ENCODE peak calls at places on chromosome 21, in seven cellular contexts. One of them, this sample, is unnamed.

GRCh38 chr21:37765501-37765900 is 150.8 kb downstream of the KCNJ6 start:
- DNase-seq in IMR-90: no peak
- DNase-seq in neuronal stem cell: no peak
- DNase-seq in H9: no peak
- DNase-seq in mesenchymal stem cell: no peak
- DNase-seq in H1: no peak
- DNase-seq in trophoblast cell: peak; percentile 76
- DNase-seq in this sample: no peak

GRCh38 chr21:46409641-46410406 is 48.9 kb upstream of the DIP2A start:
- DNase-seq in IMR-90: no peak
- DNase-seq in neuronal stem cell: no peak
- DNase-seq in H9: no peak
- DNase-seq in mesenchymal stem cell: no peak
- DNase-seq in H1: no peak
- DNase-seq in trophoblast cell: peak; percentile 75
- DNase-seq in this sample: no peak

GRCh38 chr21:32726742-32727477 is 903 bp downstream of the SYNJ1 start:
- DNase-seq in IMR-90: peak; percentile 18
- DNase-seq in neuronal stem cell: peak; percentile 30
- DNase-seq in H9: no peak
- DNase-seq in mesenchymal stem cell: peak; percentile 47
- DNase-seq in H1: no peak
- DNase-seq in trophoblast cell: peak; percentile 54
- DNase-seq in this sample: peak; percentile 38

GRCh38 chr21:34807146-34807880 is 138.5 kb downstream of the CLIC6 start:
- DNase-seq in IMR-90: peak; percentile 97
- DNase-seq in neuronal stem cell: no peak
- DNase-seq in H9: no peak
- DNase-seq in mesenchymal stem cell: peak; percentile 99
- DNase-seq in H1: no peak
- DNase-seq in trophoblast cell: peak; percentile 38
- DNase-seq in this sample: peak; percentile 87

GRCh38 chr21:33078907-33079582 is 9.1 kb downstream of the OLIG1 start:
- DNase-seq in IMR-90: peak; percentile 84
- DNase-seq in neuronal stem cell: no peak
- DNase-seq in H9: no peak
- DNase-seq in mesenchymal stem cell: peak; percentile 46
- DNase-seq in H1: no peak
- DNase-seq in trophoblast cell: peak; percentile 78
- DNase-seq in this sample: peak; percentile 49

GRCh38 chr21:35206141-35207125 is 157.3 kb upstream of the RUNX1 start:
- DNase-seq in IMR-90: peak; percentile 32
- DNase-seq in neuronal stem cell: no peak
- DNase-seq in H9: peak; percentile 55
- DNase-seq in mesenchymal stem cell: no peak
- DNase-seq in H1: no peak
- DNase-seq in trophoblast cell: peak; percentile 94
- DNase-seq in this sample: peak; percentile 33

GRCh38 chr21:32330784-32331311 is 32.2 kb downstream of the MRAP start:
- DNase-seq in IMR-90: no peak
- DNase-seq in neuronal stem cell: peak; percentile 39
- DNase-seq in H9: no peak
- DNase-seq in mesenchymal stem cell: no peak
- DNase-seq in H1: no peak
- DNase-seq in trophoblast cell: no peak
- DNase-seq in this sample: peak; percentile 81

GRCh38 chr21:31878831-31879230 is 6.0 kb downstream of the HUNK start:
- DNase-seq in IMR-90: no peak
- DNase-seq in neuronal stem cell: no peak
- DNase-seq in H9: no peak
- DNase-seq in mesenchymal stem cell: no peak
- DNase-seq in H1: no peak
- DNase-seq in trophoblast cell: no peak
- DNase-seq in this sample: no peak

GRCh38 chr21:37564341-37564923 is 197.9 kb downstream of the DYRK1A start:
- DNase-seq in IMR-90: peak; percentile 100
- DNase-seq in neuronal stem cell: peak; percentile 15
- DNase-seq in H9: peak; percentile 64
- DNase-seq in mesenchymal stem cell: peak; percentile 100
- DNase-seq in H1: no peak
- DNase-seq in trophoblast cell: peak; percentile 98
- DNase-seq in this sample: peak; percentile 88

GRCh38 chr21:16084776-16085364 is 355.1 kb downstream of the USP25 start:
- DNase-seq in IMR-90: peak; percentile 70
- DNase-seq in neuronal stem cell: no peak
- DNase-seq in H9: no peak
- DNase-seq in mesenchymal stem cell: no peak
- DNase-seq in H1: no peak
- DNase-seq in trophoblast cell: no peak
- DNase-seq in this sample: no peak

GRCh38 chr21:32806810-32807386 is 35.3 kb upstream of the PAXBP1 start:
- DNase-seq in IMR-90: peak; percentile 40
- DNase-seq in neuronal stem cell: no peak
- DNase-seq in H9: no peak
- DNase-seq in mesenchymal stem cell: no peak
- DNase-seq in H1: no peak
- DNase-seq in trophoblast cell: no peak
- DNase-seq in this sample: no peak

GRCh38 chr21:31198575-31198974 is 145.5 kb downstream of the TIAM1 start:
- DNase-seq in IMR-90: peak; percentile 62
- DNase-seq in neuronal stem cell: peak; percentile 37
- DNase-seq in H9: no peak
- DNase-seq in mesenchymal stem cell: peak; percentile 65
- DNase-seq in H1: no peak
- DNase-seq in trophoblast cell: peak; percentile 88
- DNase-seq in this sample: peak; percentile 49

GRCh38 chr21:33286600-33287456 is 20.7 kb downstream of the IL10RB start:
- DNase-seq in IMR-90: peak; percentile 70
- DNase-seq in neuronal stem cell: no peak
- DNase-seq in H9: no peak
- DNase-seq in mesenchymal stem cell: peak; percentile 3
- DNase-seq in H1: no peak
- DNase-seq in trophoblast cell: peak; percentile 17
- DNase-seq in this sample: peak; percentile 32

GRCh38 chr21:30443226-30443625 is 3.2 kb downstream of the KRTAP15-1 start:
- DNase-seq in IMR-90: no peak
- DNase-seq in neuronal stem cell: no peak
- DNase-seq in H9: no peak
- DNase-seq in mesenchymal stem cell: no peak
- DNase-seq in H1: no peak
- DNase-seq in trophoblast cell: no peak
- DNase-seq in this sample: no peak

GRCh38 chr21:46069719-46070279 is 28.1 kb upstream of the COL6A2 start:
- DNase-seq in IMR-90: no peak
- DNase-seq in neuronal stem cell: no peak
- DNase-seq in H9: peak; percentile 14
- DNase-seq in mesenchymal stem cell: no peak
- DNase-seq in H1: no peak
- DNase-seq in trophoblast cell: no peak
- DNase-seq in this sample: no peak

GRCh38 chr21:46285206-46285661 is at the start of gene MCM3AP:
- DNase-seq in IMR-90: no peak
- DNase-seq in neuronal stem cell: no peak
- DNase-seq in H9: no peak
- DNase-seq in mesenchymal stem cell: no peak
- DNase-seq in H1: no peak
- DNase-seq in trophoblast cell: peak; percentile 8
- DNase-seq in this sample: no peak

GRCh38 chr21:46655230-46655629 is 19.8 kb downstream of the PRMT2 start:
- DNase-seq in IMR-90: no peak
- DNase-seq in neuronal stem cell: no peak
- DNase-seq in H9: no peak
- DNase-seq in mesenchymal stem cell: no peak
- DNase-seq in H1: no peak
- DNase-seq in trophoblast cell: no peak
- DNase-seq in this sample: no peak

GRCh38 chr21:29367335-29367734 is 68.6 kb downstream of the BACH1 start:
- DNase-seq in IMR-90: no peak
- DNase-seq in neuronal stem cell: no peak
- DNase-seq in H9: no peak
- DNase-seq in mesenchymal stem cell: no peak
- DNase-seq in H1: no peak
- DNase-seq in trophoblast cell: no peak
- DNase-seq in this sample: no peak

GRCh38 chr21:29371464-29371863 is 72.7 kb downstream of the BACH1 start:
- DNase-seq in IMR-90: no peak
- DNase-seq in neuronal stem cell: no peak
- DNase-seq in H9: no peak
- DNase-seq in mesenchymal stem cell: no peak
- DNase-seq in H1: no peak
- DNase-seq in trophoblast cell: peak; percentile 28
- DNase-seq in this sample: no peak

GRCh38 chr21:29376556-29376955 is 77.8 kb downstream of the BACH1 start:
- DNase-seq in IMR-90: no peak
- DNase-seq in neuronal stem cell: no peak
- DNase-seq in H9: peak; percentile 84
- DNase-seq in mesenchymal stem cell: peak; percentile 42
- DNase-seq in H1: peak; percentile 31
- DNase-seq in trophoblast cell: peak; percentile 44
- DNase-seq in this sample: peak; percentile 89

GRCh38 chr21:29374481-29374880 is 75.8 kb downstream of the BACH1 start:
- DNase-seq in IMR-90: no peak
- DNase-seq in neuronal stem cell: no peak
- DNase-seq in H9: no peak
- DNase-seq in mesenchymal stem cell: no peak
- DNase-seq in H1: no peak
- DNase-seq in trophoblast cell: no peak
- DNase-seq in this sample: no peak

DNA sequence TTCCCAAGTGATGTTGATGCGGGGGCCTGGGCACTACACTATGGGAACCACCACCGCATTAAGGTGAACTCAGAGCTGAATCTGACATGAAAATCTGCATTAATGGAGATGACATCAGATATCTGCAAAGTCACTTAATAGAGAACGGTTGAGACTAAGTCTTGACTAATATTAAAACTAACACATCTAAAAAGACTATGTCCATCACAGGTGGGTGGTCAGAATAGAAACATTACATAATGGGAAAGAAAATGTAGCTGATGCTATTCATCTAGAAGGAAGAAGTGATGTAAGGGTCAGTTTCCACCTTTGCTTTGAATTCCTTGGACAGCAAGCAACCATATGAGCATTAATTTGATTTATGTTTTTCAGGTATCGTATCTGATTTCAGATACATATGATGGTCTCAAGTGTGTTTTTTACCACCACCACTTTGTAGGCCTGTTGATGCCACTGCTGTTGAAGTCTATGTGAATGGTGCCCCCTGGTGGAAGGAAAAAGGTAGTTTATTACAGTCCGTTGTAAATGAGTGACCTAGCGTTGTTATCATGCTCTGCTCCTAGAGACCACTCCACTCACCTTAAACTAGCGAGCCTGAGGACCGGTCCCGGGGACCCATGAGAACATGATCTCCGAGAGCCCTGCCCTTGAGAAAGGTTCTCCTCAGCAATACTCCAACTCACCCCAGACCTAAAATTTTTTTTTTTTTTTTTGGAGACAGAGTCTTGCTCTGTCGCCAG is 73.5 kb downstream of the BACH1 start:
- DNase-seq in IMR-90: peak; percentile 84
- DNase-seq in neuronal stem cell: peak; percentile 71
- DNase-seq in H9: peak; percentile 56
- DNase-seq in mesenchymal stem cell: peak; percentile 84
- DNase-seq in H1: no peak
- DNase-seq in trophoblast cell: peak; percentile 93
- DNase-seq in this sample: peak; percentile 87
- H3K4ac ChIP-seq in IMR-90: peak overlapping the region; percentile 44
- H3K4ac ChIP-seq in neuronal stem cell: no peak overlapping the region
- H3K4ac ChIP-seq in H9: no peak overlapping the region
- H3K4ac ChIP-seq in mesenchymal stem cell: no peak overlapping the region
- H3K4ac ChIP-seq in H1: no peak overlapping the region
- H3K4ac ChIP-seq in trophoblast cell: no peak overlapping the region
- H3K4ac ChIP-seq in this sample: no peak overlapping the region

GRCh38 chr21:43646550-43647260 is 12.6 kb downstream of the HSF2BP start:
- DNase-seq in IMR-90: peak; percentile 94
- DNase-seq in neuronal stem cell: peak; percentile 85
- DNase-seq in H9: peak; percentile 92
- DNase-seq in mesenchymal stem cell: peak; percentile 95
- DNase-seq in H1: peak; percentile 85
- DNase-seq in trophoblast cell: peak; percentile 98
- DNase-seq in this sample: peak; percentile 94
- H3K4me1 ChIP-seq in IMR-90: peaks cover 7% of the 10 kb centered on the region
- H3K4me1 ChIP-seq in neuronal stem cell: peaks cover 4% of the 10 kb centered on the region
- H3K4me1 ChIP-seq in H9: no peaks in the 10 kb centered on the region
- H3K4me1 ChIP-seq in mesenchymal stem cell: peaks cover 4% of the 10 kb centered on the region
- H3K4me1 ChIP-seq in H1: no peaks in the 10 kb centered on the region
- H3K4me1 ChIP-seq in trophoblast cell: peaks cover 2% of the 10 kb centered on the region
- H3K4me1 ChIP-seq in this sample: no peaks in the 10 kb centered on the region

DNA sequence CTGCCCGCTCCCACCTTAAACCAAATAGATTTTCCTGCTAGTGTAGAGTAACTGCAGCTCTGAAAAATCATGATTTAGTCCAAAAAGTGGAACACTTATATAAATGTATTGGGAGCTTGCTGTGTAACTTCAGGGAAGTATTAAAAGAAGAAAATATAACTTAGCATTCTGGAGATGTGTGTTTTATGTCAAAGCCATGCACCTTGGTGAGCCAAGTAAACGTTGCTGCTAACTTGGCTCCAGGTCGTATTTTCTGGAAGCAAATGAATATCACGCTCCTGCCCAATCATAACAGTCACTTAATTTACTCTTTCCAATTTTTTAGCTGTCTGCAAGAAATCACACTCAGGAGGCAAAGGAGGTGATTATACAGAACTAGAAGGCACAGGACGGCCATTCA is 61.1 kb downstream of the DOP1B start:
- DNase-seq in IMR-90: no peak
- DNase-seq in neuronal stem cell: no peak
- DNase-seq in H9: no peak
- DNase-seq in mesenchymal stem cell: no peak
- DNase-seq in H1: no peak
- DNase-seq in trophoblast cell: no peak
- DNase-seq in this sample: no peak
- H3K4ac ChIP-seq in IMR-90: no peak overlapping the region
- H3K4ac ChIP-seq in neuronal stem cell: no peak overlapping the region
- H3K4ac ChIP-seq in H9: no peak overlapping the region
- H3K4ac ChIP-seq in mesenchymal stem cell: no peak overlapping the region
- H3K4ac ChIP-seq in H1: no peak overlapping the region
- H3K4ac ChIP-seq in trophoblast cell: no peak overlapping the region
- H3K4ac ChIP-seq in this sample: no peak overlapping the region

GRCh38 chr21:42375966-42376337 is 9.6 kb upstream of the TFF1 start:
- DNase-seq in IMR-90: no peak
- DNase-seq in neuronal stem cell: no peak
- DNase-seq in H9: no peak
- DNase-seq in mesenchymal stem cell: no peak
- DNase-seq in H1: no peak
- DNase-seq in trophoblast cell: no peak
- DNase-seq in this sample: no peak

GRCh38 chr21:42375141-42375905 is 9.0 kb upstream of the TFF1 start:
- DNase-seq in IMR-90: no peak
- DNase-seq in neuronal stem cell: no peak
- DNase-seq in H9: peak; percentile 40
- DNase-seq in mesenchymal stem cell: no peak
- DNase-seq in H1: no peak
- DNase-seq in trophoblast cell: no peak
- DNase-seq in this sample: no peak

GRCh38 chr21:42373181-42373907 is 7.0 kb upstream of the TFF1 start:
- DNase-seq in IMR-90: no peak
- DNase-seq in neuronal stem cell: no peak
- DNase-seq in H9: no peak
- DNase-seq in mesenchymal stem cell: no peak
- DNase-seq in H1: no peak
- DNase-seq in trophoblast cell: no peak
- DNase-seq in this sample: no peak

GRCh38 chr21:42374457-42374856 is 8.1 kb upstream of the TFF1 start:
- DNase-seq in IMR-90: no peak
- DNase-seq in neuronal stem cell: no peak
- DNase-seq in H9: no peak
- DNase-seq in mesenchymal stem cell: no peak
- DNase-seq in H1: no peak
- DNase-seq in trophoblast cell: no peak
- DNase-seq in this sample: no peak

GRCh38 chr21:42373908-42374455 is 7.6 kb upstream of the TFF1 start:
- DNase-seq in IMR-90: no peak
- DNase-seq in neuronal stem cell: no peak
- DNase-seq in H9: no peak
- DNase-seq in mesenchymal stem cell: no peak
- DNase-seq in H1: no peak
- DNase-seq in trophoblast cell: no peak
- DNase-seq in this sample: no peak
- H3K4me1 ChIP-seq in IMR-90: no peaks in the 10 kb centered on the region
- H3K4me1 ChIP-seq in neuronal stem cell: no peaks in the 10 kb centered on the region
- H3K4me1 ChIP-seq in H9: no peaks in the 10 kb centered on the region
- H3K4me1 ChIP-seq in mesenchymal stem cell: no peaks in the 10 kb centered on the region
- H3K4me1 ChIP-seq in H1: no peaks in the 10 kb centered on the region
- H3K4me1 ChIP-seq in trophoblast cell: peaks cover 2% of the 10 kb centered on the region
- H3K4me1 ChIP-seq in this sample: no peaks in the 10 kb centered on the region